ENCODE peak calls at places on chromosomes 16 and 17, in eight cellular contexts. One of them, this sample, is unnamed.

GRCh38 chr16:19379838-19380237 is 37.8 kb upstream of the TMC5 start:
- DNase-seq in lung: no peak
- DNase-seq in fibroblast of the aortic adventitia: no peak
- DNase-seq in IMR-90: no peak
- DNase-seq in fibroblast of lung: no peak
- DNase-seq in thyroid gland: no peak
- DNase-seq in cardiac fibroblast: no peak
- DNase-seq in H1: no peak
- DNase-seq in this sample: no peak

GRCh38 chr17:57954421-57955182 is 610 bp downstream of the CUEDC1 start:
- DNase-seq in lung: peak
- DNase-seq in fibroblast of the aortic adventitia: peak
- DNase-seq in IMR-90: peak
- DNase-seq in fibroblast of lung: peak
- DNase-seq in thyroid gland: peak
- DNase-seq in cardiac fibroblast: peak
- DNase-seq in H1: no peak
- DNase-seq in this sample: peak

GRCh38 chr17:58083491-58084316 is 485 bp downstream of the DYNLL2 start:
- DNase-seq in lung: peak
- DNase-seq in fibroblast of the aortic adventitia: peak
- DNase-seq in IMR-90: peak
- DNase-seq in fibroblast of lung: peak
- DNase-seq in thyroid gland: peak
- DNase-seq in cardiac fibroblast: peak
- DNase-seq in H1: no peak
- DNase-seq in this sample: peak

GRCh38 chr17:79388556-79389295 is 222.1 kb downstream of the RBFOX3 start:
- DNase-seq in lung: peak
- DNase-seq in fibroblast of the aortic adventitia: peak
- DNase-seq in IMR-90: peak
- DNase-seq in fibroblast of lung: peak
- DNase-seq in thyroid gland: peak
- DNase-seq in cardiac fibroblast: peak
- DNase-seq in H1: peak
- DNase-seq in this sample: peak

GRCh38 chr17:48649741-48650140 is 23.6 kb upstream of the HOXB9 start:
- DNase-seq in lung: no peak
- DNase-seq in fibroblast of the aortic adventitia: no peak
- DNase-seq in IMR-90: no peak
- DNase-seq in fibroblast of lung: no peak
- DNase-seq in thyroid gland: no peak
- DNase-seq in cardiac fibroblast: no peak
- DNase-seq in H1: no peak
- DNase-seq in this sample: no peak

GRCh38 chr17:77810536-77810935 is 148.0 kb upstream of the TNRC6C start:
- DNase-seq in lung: no peak
- DNase-seq in fibroblast of the aortic adventitia: peak
- DNase-seq in IMR-90: peak
- DNase-seq in fibroblast of lung: peak
- DNase-seq in thyroid gland: peak
- DNase-seq in cardiac fibroblast: peak
- DNase-seq in H1: no peak
- DNase-seq in this sample: peak

GRCh38 chr16:55029509-55029908 is 98.8 kb downstream of the IRX5 start:
- DNase-seq in lung: no peak
- DNase-seq in fibroblast of the aortic adventitia: peak
- DNase-seq in IMR-90: no peak
- DNase-seq in fibroblast of lung: no peak
- DNase-seq in thyroid gland: no peak
- DNase-seq in cardiac fibroblast: no peak
- DNase-seq in H1: no peak
- DNase-seq in this sample: no peak

GRCh38 chr17:14437176-14437575 is 136.3 kb downstream of the HS3ST3B1 start:
- DNase-seq in lung: no peak
- DNase-seq in fibroblast of the aortic adventitia: no peak
- DNase-seq in IMR-90: no peak
- DNase-seq in fibroblast of lung: no peak
- DNase-seq in thyroid gland: no peak
- DNase-seq in cardiac fibroblast: no peak
- DNase-seq in H1: no peak
- DNase-seq in this sample: no peak

GRCh38 chr17:6608321-6608720 is 32.2 kb downstream of the KIAA0753 start:
- DNase-seq in lung: no peak
- DNase-seq in fibroblast of the aortic adventitia: peak
- DNase-seq in IMR-90: peak
- DNase-seq in fibroblast of lung: peak
- DNase-seq in thyroid gland: no peak
- DNase-seq in cardiac fibroblast: peak
- DNase-seq in H1: no peak
- DNase-seq in this sample: peak
- H3K4me3 ChIP-seq in lung: no peak
- H3K4me3 ChIP-seq in fibroblast of the aortic adventitia: no peak
- H3K4me3 ChIP-seq in IMR-90: no peak
- H3K4me3 ChIP-seq in fibroblast of lung: no peak
- H3K4me3 ChIP-seq in thyroid gland: no peak
- H3K4me3 ChIP-seq in cardiac fibroblast: no peak
- H3K4me3 ChIP-seq in H1: no peak
- H3K4me3 ChIP-seq in this sample: no peak

GRCh38 chr16:31297496-31297895 is 37.7 kb downstream of the ITGAM start:
- DNase-seq in lung: no peak
- DNase-seq in fibroblast of the aortic adventitia: no peak
- DNase-seq in IMR-90: no peak
- DNase-seq in fibroblast of lung: no peak
- DNase-seq in thyroid gland: no peak
- DNase-seq in cardiac fibroblast: no peak
- DNase-seq in H1: no peak
- DNase-seq in this sample: no peak

GRCh38 chr16:31295206-31295605 is 35.4 kb downstream of the ITGAM start:
- DNase-seq in lung: no peak
- DNase-seq in fibroblast of the aortic adventitia: no peak
- DNase-seq in IMR-90: no peak
- DNase-seq in fibroblast of lung: no peak
- DNase-seq in thyroid gland: no peak
- DNase-seq in cardiac fibroblast: no peak
- DNase-seq in H1: no peak
- DNase-seq in this sample: no peak

GRCh38 chr16:31298340-31298739 is 38.6 kb downstream of the ITGAM start:
- DNase-seq in lung: no peak
- DNase-seq in fibroblast of the aortic adventitia: no peak
- DNase-seq in IMR-90: no peak
- DNase-seq in fibroblast of lung: no peak
- DNase-seq in thyroid gland: no peak
- DNase-seq in cardiac fibroblast: no peak
- DNase-seq in H1: no peak
- DNase-seq in this sample: no peak

GRCh38 chr16:31301708-31302400 is 42.1 kb downstream of the ITGAM start:
- DNase-seq in lung: no peak
- DNase-seq in fibroblast of the aortic adventitia: peak
- DNase-seq in IMR-90: no peak
- DNase-seq in fibroblast of lung: no peak
- DNase-seq in thyroid gland: no peak
- DNase-seq in cardiac fibroblast: peak
- DNase-seq in H1: no peak
- DNase-seq in this sample: peak

DNA sequence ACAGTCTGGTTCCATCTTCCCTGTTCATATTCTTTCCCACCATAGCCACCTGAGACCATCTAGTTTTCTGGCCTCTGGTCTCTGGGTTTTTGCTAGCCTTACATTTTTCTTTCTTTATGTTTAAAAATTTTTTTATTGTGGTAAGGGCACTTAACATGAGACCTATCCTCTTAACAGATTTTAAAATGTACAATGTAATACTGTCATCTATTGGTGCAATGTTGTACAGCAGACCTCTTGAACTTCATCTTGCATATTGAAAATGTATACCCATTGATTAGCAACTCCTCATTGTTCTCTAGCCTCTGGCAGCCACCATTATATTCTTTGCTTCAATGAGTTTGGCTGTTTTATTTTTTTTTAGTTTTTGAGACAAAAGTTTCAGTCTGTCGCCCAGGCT is 39.2 kb downstream of the ITGAM start:
- DNase-seq in lung: no peak
- DNase-seq in fibroblast of the aortic adventitia: peak
- DNase-seq in IMR-90: no peak
- DNase-seq in fibroblast of lung: no peak
- DNase-seq in thyroid gland: no peak
- DNase-seq in cardiac fibroblast: no peak
- DNase-seq in H1: no peak
- DNase-seq in this sample: no peak
- TF ChIP-seq CTCF in lung: no peak
- TF ChIP-seq CTCF in fibroblast of the aortic adventitia: peak
- TF ChIP-seq CTCF in IMR-90: peak
- TF ChIP-seq CTCF in fibroblast of lung: no peak
- TF ChIP-seq CTCF in thyroid gland: peak
- TF ChIP-seq CTCF in cardiac fibroblast: no peak
- TF ChIP-seq CTCF in H1: no peak
- TF ChIP-seq CTCF in this sample: peak

GRCh38 chr17:76537578-76538280 is at the start of gene CYGB:
- DNase-seq in lung: no peak
- DNase-seq in fibroblast of the aortic adventitia: peak
- DNase-seq in IMR-90: no peak
- DNase-seq in fibroblast of lung: no peak
- DNase-seq in thyroid gland: no peak
- DNase-seq in cardiac fibroblast: peak
- DNase-seq in H1: no peak
- DNase-seq in this sample: no peak
- H3K4me3 ChIP-seq in lung: peak
- H3K4me3 ChIP-seq in fibroblast of the aortic adventitia: peak
- H3K4me3 ChIP-seq in IMR-90: peak
- H3K4me3 ChIP-seq in fibroblast of lung: peak
- H3K4me3 ChIP-seq in thyroid gland: peak
- H3K4me3 ChIP-seq in cardiac fibroblast: peak
- H3K4me3 ChIP-seq in H1: peak
- H3K4me3 ChIP-seq in this sample: peak

GRCh38 chr17:33501185-33501584 is 208.1 kb upstream of the ASIC2 start:
- DNase-seq in lung: no peak
- DNase-seq in fibroblast of the aortic adventitia: no peak
- DNase-seq in IMR-90: no peak
- DNase-seq in fibroblast of lung: no peak
- DNase-seq in thyroid gland: no peak
- DNase-seq in cardiac fibroblast: no peak
- DNase-seq in H1: no peak
- DNase-seq in this sample: no peak
- TF ChIP-seq CTCF in lung: no peak
- TF ChIP-seq CTCF in fibroblast of the aortic adventitia: no peak
- TF ChIP-seq CTCF in IMR-90: no peak
- TF ChIP-seq CTCF in fibroblast of lung: no peak
- TF ChIP-seq CTCF in thyroid gland: no peak
- TF ChIP-seq CTCF in cardiac fibroblast: no peak
- TF ChIP-seq CTCF in H1: no peak
- TF ChIP-seq CTCF in this sample: no peak

GRCh38 chr17:42536048-42536371 is at the start of gene NAGLU:
- DNase-seq in lung: peak
- DNase-seq in fibroblast of the aortic adventitia: peak
- DNase-seq in IMR-90: peak
- DNase-seq in fibroblast of lung: peak
- DNase-seq in thyroid gland: peak
- DNase-seq in cardiac fibroblast: peak
- DNase-seq in H1: no peak
- DNase-seq in this sample: peak

GRCh38 chr17:42538482-42538881 is 2.4 kb downstream of the NAGLU start:
- DNase-seq in lung: no peak
- DNase-seq in fibroblast of the aortic adventitia: no peak
- DNase-seq in IMR-90: no peak
- DNase-seq in fibroblast of lung: no peak
- DNase-seq in thyroid gland: no peak
- DNase-seq in cardiac fibroblast: no peak
- DNase-seq in H1: no peak
- DNase-seq in this sample: no peak

GRCh38 chr17:42537826-42538451 is 1.9 kb downstream of the NAGLU start:
- DNase-seq in lung: no peak
- DNase-seq in fibroblast of the aortic adventitia: no peak
- DNase-seq in IMR-90: no peak
- DNase-seq in fibroblast of lung: no peak
- DNase-seq in thyroid gland: no peak
- DNase-seq in cardiac fibroblast: no peak
- DNase-seq in H1: no peak
- DNase-seq in this sample: no peak

GRCh38 chr17:42536372-42537155 is 523 bp downstream of the NAGLU start:
- DNase-seq in lung: peak
- DNase-seq in fibroblast of the aortic adventitia: peak
- DNase-seq in IMR-90: peak
- DNase-seq in fibroblast of lung: peak
- DNase-seq in thyroid gland: peak
- DNase-seq in cardiac fibroblast: peak
- DNase-seq in H1: no peak
- DNase-seq in this sample: peak

DNA sequence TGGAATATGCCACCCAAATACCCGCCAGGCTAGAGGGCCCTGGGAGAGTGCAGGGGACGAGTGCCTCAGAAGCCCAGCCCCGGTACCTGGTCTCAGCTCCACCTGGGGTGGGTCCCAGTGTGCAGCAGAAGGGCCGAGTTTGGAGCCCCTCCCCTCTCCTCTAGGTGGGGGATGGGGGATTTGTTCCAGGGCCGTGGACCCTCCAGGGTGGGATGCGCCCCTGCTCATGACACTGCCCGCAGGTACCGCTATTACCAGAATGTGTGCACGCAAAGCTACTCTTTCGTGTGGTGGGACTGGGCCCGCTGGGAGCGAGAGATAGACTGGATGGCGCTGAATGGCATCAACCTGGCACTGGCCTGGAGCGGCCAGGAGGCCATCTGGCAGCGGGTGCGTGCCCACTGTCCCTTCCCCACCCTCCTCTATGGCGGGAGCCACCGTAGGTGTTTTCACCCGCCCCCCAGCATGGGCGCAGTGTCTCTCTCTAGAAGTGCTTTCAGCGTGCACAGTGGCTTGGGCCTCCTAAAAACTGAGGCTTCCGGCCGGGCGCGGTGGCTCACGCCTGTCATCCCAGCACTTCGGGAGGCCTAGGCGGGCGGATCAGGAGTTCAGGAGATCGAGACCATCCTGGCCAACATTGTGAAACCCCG is 1.2 kb downstream of the NAGLU start:
- DNase-seq in lung: no peak
- DNase-seq in fibroblast of the aortic adventitia: no peak
- DNase-seq in IMR-90: no peak
- DNase-seq in fibroblast of lung: no peak
- DNase-seq in thyroid gland: no peak
- DNase-seq in cardiac fibroblast: no peak
- DNase-seq in H1: no peak
- DNase-seq in this sample: no peak
- H3K4me3 ChIP-seq in lung: peak
- H3K4me3 ChIP-seq in fibroblast of the aortic adventitia: peak
- H3K4me3 ChIP-seq in IMR-90: peak
- H3K4me3 ChIP-seq in fibroblast of lung: peak
- H3K4me3 ChIP-seq in thyroid gland: peak
- H3K4me3 ChIP-seq in cardiac fibroblast: peak
- H3K4me3 ChIP-seq in H1: peak
- H3K4me3 ChIP-seq in this sample: peak

This sample was measured in fibroblast of mammary gland.